ENCODE peak calls at places on chromosomes 1 and 21, in eight cellular contexts. J is GM12865, U is HuH-7.5, A is neural crest cell, Z is astrocyte of the spinal cord, B is cerebellum, V is epithelial cell of proximal tubule, M is EL. S is an unnamed sample.

GRCh38 chr1:230507671-230508407 is 81.7 kb upstream of the PGBD5 start:
- DNase-seq in J (no peak), U (no peak), A (no peak), Z (no peak), B (peak), V (no peak), M (no peak), S (no peak)

GRCh38 chr21:38938343-38938742 is 132.6 kb downstream of the ETS2 start:
- DNase-seq in J (peak), U (no peak), A (no peak), Z (no peak), B (no peak), V (no peak), M (peak), S (peak)

GRCh38 chr1:30908886-30909777 is 574 bp upstream of the SDC3 start:
- DNase-seq in J (no peak), U (no peak), A (no peak), Z (no peak), B (no peak), V (no peak), M (no peak), S (no peak)

GRCh38 chr1:236282159-236282716 is 480 bp upstream of the ERO1B start:
- DNase-seq in J (peak), U (no peak), A (no peak), Z (no peak), B (no peak), V (no peak), M (no peak), S (no peak)

GRCh38 chr1:93988634-93989350 is 79.6 kb upstream of the GCLM start:
- DNase-seq in J (no peak), U (no peak), A (no peak), Z (peak), B (no peak), V (no peak), M (peak), S (no peak)

GRCh38 chr1:54978528-54979326 is 1.7 kb upstream of the TMEM61 start:
- DNase-seq in J (no peak), U (no peak), A (no peak), Z (no peak), B (no peak), V (no peak), M (no peak), S (no peak)

GRCh38 chr1:233530665-233531386 is 83.1 kb upstream of the KCNK1 start:
- DNase-seq in J (no peak), U (no peak), A (no peak), Z (no peak), B (no peak), V (no peak), M (no peak), S (no peak)

GRCh38 chr1:240619901-240620621 is 8.1 kb upstream of the GREM2 start:
- DNase-seq in J (no peak), U (no peak), A (no peak), Z (no peak), B (no peak), V (no peak), M (no peak), S (no peak)

GRCh38 chr1:35883681-35884155 is 709 bp downstream of the AGO1 start:
- DNase-seq in J (peak), U (peak), A (peak), Z (peak), B (peak), V (no peak), M (peak), S (no peak)

GRCh38 chr1:33275200-33275599 is 18.9 kb downstream of the ZNF362 start:
- DNase-seq in J (no peak), U (no peak), A (no peak), Z (no peak), B (no peak), V (no peak), M (no peak), S (no peak)

GRCh38 chr21:42302292-42302650 is 12.9 kb downstream of the TFF3 start:
- DNase-seq in J (no peak), U (no peak), A (no peak), Z (no peak), B (no peak), V (no peak), M (no peak), S (no peak)

GRCh38 chr1:228781161-228781771 is 46.0 kb downstream of the RHOU start:
- DNase-seq in J (no peak), U (no peak), A (no peak), Z (peak), B (no peak), V (no peak), M (peak), S (peak)

GRCh38 chr1:18999287-18999852 is 42.9 kb upstream of the IFFO2 start:
- DNase-seq in J (no peak), U (no peak), A (no peak), Z (peak), B (no peak), V (no peak), M (no peak), S (no peak)

GRCh38 chr1:202586018-202586821 is 124.0 kb downstream of the SYT2 start:
- DNase-seq in J (peak), U (no peak), A (no peak), Z (peak), B (peak), V (no peak), M (peak), S (peak)